ENCODE peak calls at places on chromosomes 1 and 21, in seven cellular contexts. R, J, C, P, Z, V and H are unnamed samples.

GRCh38 chr1:14699596-14699995 is 101.1 kb downstream of the KAZN start:
- DNase-seq in R (no peak), J (no peak), C (no peak), P (no peak), Z (no peak), V (no peak), H (no peak)

GRCh38 chr1:224544276-224544675 is 71.8 kb upstream of the CNIH3 start:
- DNase-seq in R (no peak), J (no peak), C (no peak), P (no peak), Z (no peak), V (no peak), H (no peak)

GRCh38 chr1:110508038-110508437 is 10.9 kb downstream of the KCNA10 start:
- DNase-seq in R (no peak), J (no peak), C (no peak), P (no peak), Z (peak), V (no peak), H (no peak)

GRCh38 chr1:64757213-64757612 is 12.3 kb downstream of the RAVER2 start:
- DNase-seq in R (no peak), J (no peak), C (no peak), P (no peak), Z (peak), V (no peak), H (no peak)

GRCh38 chr1:21579788-21580187 is 70.6 kb downstream of the ALPL start:
- DNase-seq in R (no peak), J (no peak), C (no peak), P (no peak), Z (no peak), V (no peak), H (no peak)

GRCh38 chr21:29939859-29940245 is at the start of gene GRIK1:
- DNase-seq in R (no peak), J (peak), C (peak), P (no peak), Z (no peak), V (no peak), H (no peak)

GRCh38 chr1:1170891-1171550 is 2.7 kb upstream of the TTLL10 start:
- DNase-seq in R (no peak), J (no peak), C (no peak), P (no peak), Z (no peak), V (no peak), H (peak)

GRCh38 chr1:234885601-234886000 is 243.0 kb downstream of the TOMM20 start:
- DNase-seq in R (no peak), J (peak), C (no peak), P (no peak), Z (no peak), V (no peak), H (no peak)

GRCh38 chr1:209742409-209743144 is 13.3 kb upstream of the TRAF3IP3 start:
- DNase-seq in R (peak), J (peak), C (no peak), P (no peak), Z (peak), V (no peak), H (no peak)

GRCh38 chr1:41915786-41916571 is 2.7 kb downstream of the HIVEP3 start:
- DNase-seq in R (no peak), J (no peak), C (no peak), P (no peak), Z (peak), V (peak), H (no peak)

GRCh38 chr1:117367769-117368059 is 465 bp downstream of the MAN1A2 start:
- DNase-seq in R (no peak), J (no peak), C (no peak), P (no peak), Z (no peak), V (peak), H (no peak)

GRCh38 chr1:207812778-207813512 is 61.1 kb downstream of the CD46 start:
- DNase-seq in R (no peak), J (no peak), C (no peak), P (no peak), Z (no peak), V (no peak), H (no peak)

GRCh38 chr1:207813513-207813881 is 61.6 kb downstream of the CD46 start:
- DNase-seq in R (no peak), J (no peak), C (no peak), P (no peak), Z (no peak), V (no peak), H (no peak)

GRCh38 chr1:207811319-207811718 is 59.5 kb downstream of the CD46 start:
- DNase-seq in R (no peak), J (no peak), C (no peak), P (no peak), Z (no peak), V (no peak), H (no peak)

GRCh38 chr1:207810606-207811295 is 58.9 kb downstream of the CD46 start:
- DNase-seq in R (no peak), J (no peak), C (no peak), P (no peak), Z (no peak), V (no peak), H (no peak)

GRCh38 chr1:207811920-207812720 is 60.3 kb downstream of the CD46 start:
- DNase-seq in R (no peak), J (peak), C (peak), P (no peak), Z (no peak), V (no peak), H (no peak)
- TF ChIP-seq CTCF in R (peak), J (peak), C (peak), P (peak), Z (peak), V (no peak), H (no peak)

DNA sequence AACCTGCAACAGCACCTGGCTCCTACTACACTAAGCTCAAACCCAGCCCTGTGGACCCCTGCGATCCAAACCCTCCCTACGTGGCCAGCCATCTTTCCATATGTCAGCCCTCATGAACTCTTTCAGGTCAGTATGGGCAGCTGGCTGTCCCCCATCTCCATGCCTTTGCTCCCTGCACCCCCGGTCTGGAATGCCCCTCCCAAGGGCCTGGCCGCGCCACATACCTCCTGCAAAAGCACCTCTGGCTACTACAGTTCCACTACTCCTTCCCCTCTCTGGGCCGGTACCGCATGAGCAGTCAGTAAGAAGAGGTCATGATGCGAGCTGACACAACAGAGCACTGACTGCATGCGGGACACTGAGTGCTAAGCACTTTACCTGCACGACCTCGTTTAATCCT is 10.0 kb upstream of the TAGLN2 start:
- DNase-seq in R (no peak), J (no peak), C (no peak), P (no peak), Z (no peak), V (no peak), H (no peak)
- TF ChIP-seq CTCF in R (no peak), J (no peak), C (no peak), P (no peak), Z (no peak), V (no peak), H (no peak)

DNA sequence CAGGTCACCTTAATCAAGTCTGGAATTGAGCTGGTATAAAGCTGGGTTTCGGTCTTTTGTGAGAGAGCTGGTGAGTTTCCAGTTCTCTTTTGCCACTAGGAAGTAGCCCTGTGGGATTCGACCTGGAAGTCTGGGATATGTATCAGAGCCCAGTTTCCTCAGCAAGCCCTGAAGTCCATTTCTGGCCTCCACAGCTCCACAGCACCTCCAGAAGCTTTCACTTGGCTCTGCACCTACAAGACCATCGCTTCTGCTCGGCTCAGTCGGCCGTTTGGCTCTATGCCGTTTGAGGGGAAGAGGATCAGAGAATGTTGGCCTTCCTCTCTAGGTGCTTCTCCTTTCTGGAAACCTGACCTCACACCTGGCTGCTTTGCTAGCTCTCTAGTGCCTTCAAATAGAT is 148.0 kb downstream of the GALNT2 start:
- DNase-seq in R (peak), J (peak), C (no peak), P (no peak), Z (peak), V (no peak), H (no peak)
- TF ChIP-seq CTCF in R (peak), J (peak), C (peak), P (peak), Z (peak), V (no peak), H (no peak)

GRCh38 chr1:203306089-203306969 is 1.0 kb downstream of the BTG2 start:
- DNase-seq in R (peak), J (peak), C (peak), P (no peak), Z (peak), V (peak), H (no peak)
- TF ChIP-seq CTCF in R (no peak), J (no peak), C (peak), P (peak), Z (no peak), V (no peak), H (no peak)

GRCh38 chr1:26029864-26030481 is 8.4 kb downstream of the EXTL1 start:
- DNase-seq in R (no peak), J (peak), C (no peak), P (no peak), Z (no peak), V (no peak), H (no peak)
- TF ChIP-seq CTCF in R (no peak), J (peak), C (no peak), P (peak), Z (peak), V (no peak), H (no peak)

GRCh38 chr21:17726047-17726446 is 93.1 kb downstream of the C21orf91 start:
- DNase-seq in R (no peak), J (no peak), C (no peak), P (no peak), Z (no peak), V (no peak), H (no peak)
- TF ChIP-seq CTCF in R (peak), J (no peak), C (no peak), P (peak), Z (peak), V (no peak), H (no peak)

DNA sequence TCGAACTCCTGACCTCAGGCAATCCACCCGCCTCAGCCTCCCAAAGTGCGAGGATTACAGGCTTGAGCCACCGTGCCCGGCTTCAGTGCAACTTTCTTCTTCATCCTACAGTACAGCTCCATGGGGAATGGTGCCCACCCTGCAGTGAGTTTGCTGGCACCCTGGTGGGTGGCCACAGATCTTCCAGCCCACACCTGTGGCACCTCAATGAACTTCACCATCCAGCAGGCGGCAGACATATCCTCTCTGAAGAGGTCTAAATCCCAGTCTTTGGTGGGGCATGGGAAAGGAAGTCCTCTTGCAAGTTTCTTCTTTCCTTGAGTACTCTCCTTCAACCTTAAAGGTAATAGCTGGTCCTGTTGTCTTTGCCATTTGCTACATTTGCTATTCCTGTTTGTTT is 18.1 kb upstream of the ZBTB8A start:
- DNase-seq in R (no peak), J (no peak), C (no peak), P (no peak), Z (no peak), V (no peak), H (no peak)
- TF ChIP-seq CTCF in R (no peak), J (no peak), C (no peak), P (peak), Z (no peak), V (no peak), H (no peak)

DNA sequence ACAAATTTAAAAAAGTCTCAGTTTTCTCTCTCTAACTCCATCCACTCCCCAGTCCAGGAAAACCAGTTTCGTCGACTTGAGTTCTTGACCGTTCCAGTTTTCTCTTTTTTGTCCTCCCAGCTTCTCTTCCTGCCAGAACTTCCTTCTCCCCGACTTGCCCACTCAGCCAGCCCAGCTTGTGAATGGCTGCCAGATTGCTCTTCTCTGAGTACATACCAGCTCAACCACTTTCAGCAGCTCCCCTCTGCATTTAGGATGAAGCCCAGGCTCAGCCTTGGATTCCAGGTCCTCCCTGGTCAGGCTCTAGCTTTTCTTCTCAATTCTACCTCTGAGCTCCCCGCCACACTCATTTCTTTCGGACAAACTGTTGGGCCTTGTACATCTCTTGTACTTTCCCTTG is 1.4 kb downstream of the DIO1 start:
- DNase-seq in R (no peak), J (no peak), C (no peak), P (no peak), Z (no peak), V (no peak), H (no peak)
- TF ChIP-seq CTCF in R (no peak), J (no peak), C (no peak), P (no peak), Z (no peak), V (no peak), H (no peak)

DNA sequence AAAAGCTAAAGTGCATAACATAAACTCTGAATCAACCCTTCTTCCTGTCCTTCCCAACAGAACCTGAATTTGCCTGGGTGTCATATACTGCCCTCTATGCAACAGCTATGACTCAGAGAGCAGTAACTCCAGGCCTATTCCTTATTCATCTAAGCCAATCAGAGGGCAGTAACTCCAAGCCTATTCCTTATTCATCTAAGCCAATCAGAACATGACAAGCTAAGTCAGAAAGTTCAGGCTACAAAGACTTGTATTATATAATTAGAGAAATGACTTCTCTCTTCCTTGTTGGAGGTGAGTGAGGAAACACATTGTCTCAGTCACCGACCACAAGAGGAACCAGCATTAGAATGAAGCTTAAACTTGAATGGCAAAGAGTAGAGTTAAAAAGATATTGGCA is 26.2 kb upstream of the TADA1 start:
- DNase-seq in R (peak), J (no peak), C (no peak), P (no peak), Z (no peak), V (no peak), H (no peak)
- TF ChIP-seq CTCF in R (no peak), J (no peak), C (no peak), P (no peak), Z (no peak), V (no peak), H (no peak)